ENCODE peak calls at places on chromosomes 16 and 17, in seven cellular contexts. Y, U, M, V, T, J and P are unnamed samples.

GRCh38 chr17:16007439-16007838 is 7.8 kb downstream of the TTC19 start:
- DNase-seq in J (no peak), Y (no peak), V (no peak), T (no peak), M (no peak), U (no peak), P (no peak)

GRCh38 chr16:16021988-16022682 is 72.7 kb downstream of the ABCC1 start:
- DNase-seq in T (peak; percentile 86), V (peak; percentile 99), J (peak; percentile 95), U (no peak), M (peak; percentile 93), Y (peak; percentile 94), P (no peak)

GRCh38 chr16:82138478-82139285 is 31.3 kb downstream of the MPHOSPH6 start:
- DNase-seq in V (no peak), Y (no peak), T (no peak), M (no peak), U (peak; percentile 35), J (no peak), P (no peak)

GRCh38 chr17:62964506-62964905 is 1.5 kb upstream of the TANC2 start:
- DNase-seq in U (no peak), V (no peak), M (no peak), J (no peak), T (no peak), Y (no peak), P (no peak)

GRCh38 chr17:65332375-65332774 is 195.2 kb downstream of the RGS9 start:
- DNase-seq in U (peak; percentile 37), J (no peak), Y (no peak), V (no peak), M (no peak), T (no peak), P (no peak)

GRCh38 chr17:77723071-77723908 is 235.2 kb upstream of the TNRC6C start:
- DNase-seq in U (no peak), M (no peak), V (no peak), J (no peak), Y (no peak), T (no peak), P (peak; percentile 71)

GRCh38 chr17:70767102-70767701 is 597.9 kb downstream of the KCNJ2 start:
- DNase-seq in T (no peak), J (no peak), Y (no peak), V (no peak), M (no peak), U (peak; percentile 60), P (no peak)

GRCh38 chr16:58018803-58019202 is 6.8 kb upstream of the MMP15 start:
- DNase-seq in Y (no peak), J (no peak), U (peak; percentile 75), M (no peak), T (no peak), V (no peak), P (no peak)

GRCh38 chr17:44199553-44200477 is at the start of gene ATXN7L3:
- DNase-seq in T (peak; percentile 99), M (peak; percentile 100), V (peak; percentile 100), U (peak; percentile 99), Y (peak; percentile 100), J (peak; percentile 94), P (peak; percentile 98)

GRCh38 chr17:44198721-44199552 is 747 bp downstream of the ATXN7L3 start:
- DNase-seq in Y (peak; percentile 64), V (peak; percentile 81), M (peak; percentile 73), U (peak; percentile 82), T (peak; percentile 49), J (peak; percentile 91), P (no peak)

GRCh38 chr17:44202756-44203155 is 3.1 kb upstream of the ATXN7L3 start:
- DNase-seq in T (no peak), U (no peak), Y (no peak), V (no peak), J (no peak), M (no peak), P (no peak)

GRCh38 chr17:44197980-44198720 is 1.5 kb downstream of the ATXN7L3 start:
- DNase-seq in M (peak; percentile 49), J (peak; percentile 62), Y (no peak), U (peak; percentile 46), T (peak; percentile 42), V (no peak), P (no peak)

DNA sequence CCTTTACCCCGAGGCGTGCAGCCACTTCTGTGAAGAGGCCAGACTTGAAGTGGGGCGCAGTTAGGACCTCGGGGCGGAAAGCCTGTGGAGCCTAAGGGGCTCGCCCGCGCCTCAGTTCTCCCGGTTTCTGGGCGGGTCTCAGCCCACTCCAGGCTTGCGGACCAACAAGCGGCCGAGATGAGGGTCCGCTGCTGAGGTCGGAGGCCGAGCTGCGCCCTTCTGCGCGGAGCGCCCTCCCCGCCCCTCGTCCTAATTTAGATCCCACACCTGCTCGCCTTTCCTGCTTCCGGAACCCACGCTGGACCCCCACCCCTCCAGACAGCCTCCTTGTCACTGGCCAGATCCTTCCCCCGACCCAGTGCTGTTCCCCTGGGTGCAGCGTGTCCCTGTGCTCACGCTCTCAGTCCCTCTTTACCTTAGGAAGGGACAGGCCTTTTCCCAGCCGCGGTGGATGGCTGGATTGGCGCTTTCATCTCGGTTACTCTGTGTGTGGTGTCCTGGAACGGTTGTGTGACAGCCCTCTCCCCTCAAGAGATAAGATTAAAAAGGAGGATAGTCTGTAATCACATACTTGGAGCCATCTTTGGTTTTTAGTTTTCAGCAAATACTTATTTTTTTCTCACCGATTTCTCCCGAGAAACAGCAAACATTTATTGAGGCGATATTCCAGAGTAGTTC is 933 bp upstream of the ATXN7L3 start:
- DNase-seq in V (no peak), U (peak; percentile 43), M (peak; percentile 44), Y (peak; percentile 53), J (no peak), T (no peak), P (no peak)
- H3K4me3 ChIP-seq in V (peak overlapping the region; percentile 51), U (peak overlapping the region; percentile 86), M (peak overlapping the region; percentile 98), Y (peak overlapping the region; percentile 80), J (peak overlapping the region; percentile 79), T (peak overlapping the region; percentile 85), P (peak overlapping the region; percentile 68)

GRCh38 chr17:39867891-39868553 is at the start of gene ZPBP2:
- DNase-seq in T (no peak), Y (no peak), V (no peak), U (peak; percentile 58), J (no peak), M (peak; percentile 15), P (no peak)

GRCh38 chr17:39868554-39868942 is 546 bp downstream of the ZPBP2 start:
- DNase-seq in Y (no peak), J (no peak), M (no peak), V (no peak), T (no peak), U (no peak), P (no peak)

GRCh38 chr17:39863918-39864746 is at the start of gene IKZF3:
- DNase-seq in V (no peak), T (peak; percentile 51), M (peak; percentile 81), Y (peak; percentile 79), J (peak; percentile 55), U (peak; percentile 91), P (no peak)

GRCh38 chr17:39867084-39867890 is 715 bp upstream of the ZPBP2 start:
- DNase-seq in Y (no peak), U (no peak), M (peak; percentile 42), J (no peak), V (no peak), T (no peak), P (no peak)

DNA sequence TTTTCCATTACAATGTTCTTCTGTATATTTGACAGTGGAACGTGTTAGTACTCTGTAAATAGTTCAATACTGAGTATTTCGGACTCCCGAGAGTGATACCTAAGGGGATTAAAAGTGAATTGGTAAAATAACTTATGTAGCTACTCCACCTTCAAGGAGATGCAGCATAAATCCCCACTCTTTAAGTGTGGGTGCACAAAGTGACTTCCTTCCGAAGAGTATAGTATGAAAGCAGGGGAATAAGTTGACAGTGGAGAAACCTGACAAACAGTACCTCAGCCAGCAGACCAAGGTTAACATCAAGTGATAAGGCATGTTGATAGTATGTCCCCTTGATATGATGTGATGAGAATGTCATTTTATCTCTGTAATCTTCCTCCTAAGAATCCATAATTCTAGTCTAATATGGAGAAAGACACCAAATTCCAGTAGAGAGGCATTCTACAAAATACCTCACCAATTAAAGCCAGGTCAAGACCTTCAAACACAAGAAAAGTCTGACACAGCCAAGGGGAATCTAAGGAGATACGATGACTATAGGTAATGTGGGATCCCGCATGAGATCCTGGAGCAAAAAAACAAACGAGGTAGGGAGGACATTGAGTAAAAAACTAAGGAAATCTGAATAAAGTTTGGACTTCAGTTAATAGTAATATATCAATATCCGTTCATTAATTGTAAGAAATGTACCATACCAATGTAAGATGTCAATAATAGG is 1.8 kb upstream of the ZPBP2 start:
- DNase-seq in Y (no peak), M (no peak), T (no peak), J (no peak), U (no peak), V (no peak), P (no peak)
- H3K4me1 ChIP-seq in Y (no peaks in the 10 kb centered on the region), M (peaks cover 8% of the 10 kb centered on the region), T (peaks cover 3% of the 10 kb centered on the region), J (peaks cover 11% of the 10 kb centered on the region), U (peaks cover 6% of the 10 kb centered on the region), V (peaks cover 7% of the 10 kb centered on the region), P (peaks cover 8% of the 10 kb centered on the region)

DNA sequence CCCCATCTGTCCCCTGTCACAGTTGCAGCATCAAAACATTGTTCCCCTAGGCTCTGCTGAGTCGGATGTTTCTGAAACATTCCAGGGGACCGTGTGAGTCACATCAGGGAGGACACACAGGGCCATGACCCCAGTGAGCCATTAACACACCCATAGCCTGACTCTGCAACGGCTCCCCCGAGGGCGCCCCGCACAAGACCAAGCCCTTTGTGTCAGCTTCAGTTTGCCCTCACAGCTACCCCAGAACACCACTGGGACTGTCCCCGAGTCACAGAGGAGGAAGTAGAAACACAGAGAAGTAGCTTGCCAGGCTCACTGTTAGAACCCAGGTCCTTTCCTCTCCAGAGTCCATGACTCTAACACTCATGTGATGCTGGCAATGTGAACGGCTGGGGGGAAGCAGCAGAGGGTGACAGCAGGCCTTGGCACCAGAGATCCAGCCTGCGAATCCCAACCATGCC is 63.2 kb upstream of the HSBP1 start:
- DNase-seq in Y (no peak), M (peak; percentile 13), T (no peak), J (no peak), V (peak; percentile 73), U (no peak), P (no peak)
- TF ChIP-seq POLR2AphosphoS5 in Y (no peak), M (no peak), T (no peak), J (no peak), V (peak; percentile 16), U (no peak), P (no peak)

GRCh38 chr17:38451840-38452529 is 23.7 kb downstream of the ARHGAP23 start:
- DNase-seq in V (no peak), J (peak; percentile 41), Y (no peak), U (peak; percentile 95), T (no peak), M (no peak), P (no peak)
- H3K4me3 ChIP-seq in V (no peak overlapping the region), J (no peak overlapping the region), Y (peak overlapping the region; percentile 4), U (peak overlapping the region; percentile 56), T (no peak overlapping the region), M (no peak overlapping the region), P (peak overlapping the region; percentile 7)